ENCODE peak calls at places on chromosomes 6 and 20, in five cellular contexts. One of them, this sample, is unnamed.
A peak's percentile ranks its signal among the peaks of the same experiment; 100 is the strongest.

GRCh38 chr20:34544109-34544793 is 14.3 kb upstream of the MAP1LC3A start:
- DNase-seq in transverse colon: peak; percentile 33
- DNase-seq in cardiac fibroblast: no peak
- DNase-seq in foreskin fibroblast: no peak
- DNase-seq in thyroid gland: peak; percentile 45
- DNase-seq in this sample: no peak

GRCh38 chr6:31010393-31011060 is at the start of gene MUC22:
- DNase-seq in transverse colon: no peak
- DNase-seq in cardiac fibroblast: peak; percentile 74
- DNase-seq in foreskin fibroblast: peak; percentile 21
- DNase-seq in thyroid gland: no peak
- DNase-seq in this sample: peak; percentile 4

GRCh38 chr20:36439040-36439730 is 102.1 kb upstream of the MYL9 start:
- DNase-seq in transverse colon: peak; percentile 69
- DNase-seq in cardiac fibroblast: peak; percentile 67
- DNase-seq in foreskin fibroblast: peak; percentile 32
- DNase-seq in thyroid gland: peak; percentile 71
- DNase-seq in this sample: no peak

GRCh38 chr6:13273931-13274706 is 54.2 kb downstream of the TBC1D7 start:
- DNase-seq in transverse colon: peak; percentile 50
- DNase-seq in cardiac fibroblast: no peak
- DNase-seq in foreskin fibroblast: no peak
- DNase-seq in thyroid gland: no peak
- DNase-seq in this sample: no peak

GRCh38 chr6:135280375-135281136 is 99.4 kb downstream of the MYB start:
- DNase-seq in transverse colon: no peak
- DNase-seq in cardiac fibroblast: peak; percentile 27
- DNase-seq in foreskin fibroblast: peak; percentile 28
- DNase-seq in thyroid gland: no peak
- DNase-seq in this sample: peak; percentile 22

GRCh38 chr6:163367388-163368183 is 46.9 kb upstream of the QKI start:
- DNase-seq in transverse colon: no peak
- DNase-seq in cardiac fibroblast: no peak
- DNase-seq in foreskin fibroblast: no peak
- DNase-seq in thyroid gland: peak; percentile 85
- DNase-seq in this sample: no peak

GRCh38 chr6:21918666-21919065 is 325.1 kb downstream of the SOX4 start:
- DNase-seq in transverse colon: no peak
- DNase-seq in cardiac fibroblast: no peak
- DNase-seq in foreskin fibroblast: no peak
- DNase-seq in thyroid gland: no peak
- DNase-seq in this sample: no peak

GRCh38 chr6:30810813-30811329 is 66.5 kb upstream of the IER3 start:
- DNase-seq in transverse colon: peak; percentile 59
- DNase-seq in cardiac fibroblast: no peak
- DNase-seq in foreskin fibroblast: no peak
- DNase-seq in thyroid gland: no peak
- DNase-seq in this sample: no peak

GRCh38 chr6:30260036-30260504 is 46.9 kb upstream of the TRIM26 start:
- DNase-seq in transverse colon: no peak
- DNase-seq in cardiac fibroblast: no peak
- DNase-seq in foreskin fibroblast: no peak
- DNase-seq in thyroid gland: peak; percentile 15
- DNase-seq in this sample: no peak

GRCh38 chr20:44646023-44646640 is 5.4 kb downstream of the ADA start:
- DNase-seq in transverse colon: peak; percentile 40
- DNase-seq in cardiac fibroblast: peak; percentile 71
- DNase-seq in foreskin fibroblast: no peak
- DNase-seq in thyroid gland: no peak
- DNase-seq in this sample: no peak

GRCh38 chr6:87762116-87762515 is 60.1 kb upstream of the AKIRIN2 start:
- DNase-seq in transverse colon: no peak
- DNase-seq in cardiac fibroblast: no peak
- DNase-seq in foreskin fibroblast: no peak
- DNase-seq in thyroid gland: no peak
- DNase-seq in this sample: no peak

GRCh38 chr20:51926670-51927305 is 124.5 kb upstream of the SALL4 start:
- DNase-seq in transverse colon: no peak
- DNase-seq in cardiac fibroblast: peak; percentile 59
- DNase-seq in foreskin fibroblast: no peak
- DNase-seq in thyroid gland: no peak
- DNase-seq in this sample: no peak

GRCh38 chr6:143581835-143582480 is 70.4 kb upstream of the FUCA2 start:
- DNase-seq in transverse colon: no peak
- DNase-seq in cardiac fibroblast: peak; percentile 89
- DNase-seq in foreskin fibroblast: peak; percentile 46
- DNase-seq in thyroid gland: no peak
- DNase-seq in this sample: no peak

GRCh38 chr6:108897371-108897770 is 49.1 kb downstream of the ARMC2 start:
- DNase-seq in transverse colon: no peak
- DNase-seq in cardiac fibroblast: peak; percentile 56
- DNase-seq in foreskin fibroblast: no peak
- DNase-seq in thyroid gland: no peak
- DNase-seq in this sample: peak; percentile 48

GRCh38 chr6:108903796-108904195 is 55.6 kb downstream of the ARMC2 start:
- DNase-seq in transverse colon: no peak
- DNase-seq in cardiac fibroblast: no peak
- DNase-seq in foreskin fibroblast: no peak
- DNase-seq in thyroid gland: no peak
- DNase-seq in this sample: no peak

GRCh38 chr6:108904731-108905130 is 56.5 kb downstream of the ARMC2 start:
- DNase-seq in transverse colon: peak; percentile 52
- DNase-seq in cardiac fibroblast: no peak
- DNase-seq in foreskin fibroblast: no peak
- DNase-seq in thyroid gland: no peak
- DNase-seq in this sample: no peak

GRCh38 chr6:108902389-108902792 is 54.2 kb downstream of the ARMC2 start:
- DNase-seq in transverse colon: no peak
- DNase-seq in cardiac fibroblast: peak; percentile 66
- DNase-seq in foreskin fibroblast: no peak
- DNase-seq in thyroid gland: no peak
- DNase-seq in this sample: no peak
- H3K4me3 ChIP-seq in transverse colon: no peak overlapping the region
- H3K4me3 ChIP-seq in cardiac fibroblast: no peak overlapping the region
- H3K4me3 ChIP-seq in foreskin fibroblast: no peak overlapping the region
- H3K4me3 ChIP-seq in thyroid gland: no peak overlapping the region
- H3K4me3 ChIP-seq in this sample: no peak overlapping the region

GRCh38 chr6:36874443-36875249 is at the start of gene PPIL1:
- DNase-seq in transverse colon: peak; percentile 83
- DNase-seq in cardiac fibroblast: peak; percentile 96
- DNase-seq in foreskin fibroblast: peak; percentile 80
- DNase-seq in thyroid gland: peak; percentile 80
- DNase-seq in this sample: peak; percentile 78
- TF ChIP-seq CTCF in transverse colon: no peak
- TF ChIP-seq CTCF in cardiac fibroblast: no peak
- TF ChIP-seq CTCF in foreskin fibroblast: no peak
- TF ChIP-seq CTCF in thyroid gland: no peak
- TF ChIP-seq CTCF in this sample: no peak

GRCh38 chr6:39930540-39930939 is 3.7 kb downstream of the MOCS1 start:
- DNase-seq in transverse colon: no peak
- DNase-seq in cardiac fibroblast: no peak
- DNase-seq in foreskin fibroblast: no peak
- DNase-seq in thyroid gland: no peak
- DNase-seq in this sample: no peak

GRCh38 chr6:39931607-39932006 is 2.7 kb downstream of the MOCS1 start:
- DNase-seq in transverse colon: no peak
- DNase-seq in cardiac fibroblast: no peak
- DNase-seq in foreskin fibroblast: no peak
- DNase-seq in thyroid gland: no peak
- DNase-seq in this sample: no peak

GRCh38 chr6:39932386-39932785 is 1.9 kb downstream of the MOCS1 start:
- DNase-seq in transverse colon: no peak
- DNase-seq in cardiac fibroblast: no peak
- DNase-seq in foreskin fibroblast: no peak
- DNase-seq in thyroid gland: no peak
- DNase-seq in this sample: no peak

GRCh38 chr6:39934060-39934757 is at the start of gene MOCS1:
- DNase-seq in transverse colon: peak; percentile 86
- DNase-seq in cardiac fibroblast: peak; percentile 70
- DNase-seq in foreskin fibroblast: peak; percentile 67
- DNase-seq in thyroid gland: peak; percentile 89
- DNase-seq in this sample: no peak

DNA sequence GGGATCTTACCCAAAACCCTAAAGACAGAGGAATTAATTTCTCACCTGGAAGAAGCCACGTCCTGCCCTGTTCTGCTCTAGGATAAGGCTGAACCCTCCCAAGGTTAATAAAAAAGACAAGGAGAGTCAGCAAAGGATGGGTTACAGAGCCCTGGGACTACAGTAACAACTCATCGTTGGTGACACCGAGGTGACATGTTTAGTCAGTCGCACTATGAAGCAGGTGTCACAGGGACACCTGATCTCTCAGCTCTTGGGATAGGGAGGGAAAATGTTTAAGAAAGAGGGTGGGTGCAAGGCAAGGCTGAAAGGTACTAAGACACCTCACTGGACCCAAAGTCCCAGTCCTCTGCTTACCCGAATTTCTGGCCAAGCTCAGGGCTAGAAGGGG is 598 bp downstream of the MOCS1 start:
- DNase-seq in transverse colon: no peak
- DNase-seq in cardiac fibroblast: no peak
- DNase-seq in foreskin fibroblast: no peak
- DNase-seq in thyroid gland: no peak
- DNase-seq in this sample: no peak
- H3K4me3 ChIP-seq in transverse colon: peak overlapping the region; percentile 78
- H3K4me3 ChIP-seq in cardiac fibroblast: peak overlapping the region; percentile 77
- H3K4me3 ChIP-seq in foreskin fibroblast: peak overlapping the region; percentile 78
- H3K4me3 ChIP-seq in thyroid gland: peak overlapping the region; percentile 59
- H3K4me3 ChIP-seq in this sample: peak overlapping the region; percentile 70

GRCh38 chr6:42988486-42989020 is 4.2 kb downstream of the PPP2R5D start:
- DNase-seq in transverse colon: no peak
- DNase-seq in cardiac fibroblast: peak; percentile 67
- DNase-seq in foreskin fibroblast: peak; percentile 44
- DNase-seq in thyroid gland: peak; percentile 11
- DNase-seq in this sample: no peak
- TF ChIP-seq CTCF in transverse colon: no peak
- TF ChIP-seq CTCF in cardiac fibroblast: no peak
- TF ChIP-seq CTCF in foreskin fibroblast: no peak
- TF ChIP-seq CTCF in thyroid gland: no peak
- TF ChIP-seq CTCF in this sample: no peak

This sample was measured in HFF-Myc.